ENCODE peak calls at places on chromosome 18, in ten cellular contexts. Z is GM23338, A is A549, L is astrocyte of the spinal cord, C is WERI-Rb-1, J is neural crest cell, H is dorsolateral prefrontal cortex, P is NB4, X is nephron progenitor cell, G is spleen. Y is an unnamed sample.

GRCh38 chr18:53796042-53796729 is 428.3 kb downstream of the MBD2 start:
- DNase-seq in C (no peak), P (peak; percentile 60), X (no peak), A (peak; percentile 7), H (no peak), L (peak; percentile 89), Z (no peak), G (no peak), J (no peak), Y (no peak)

GRCh38 chr18:11146238-11146946 is 3.0 kb downstream of the PIEZO2 start:
- DNase-seq in Z (peak; percentile 50), C (no peak), H (peak; percentile 63), L (no peak), J (no peak), A (no peak), X (no peak), P (no peak), G (no peak), Y (no peak)

GRCh38 chr18:63848159-63848558 is 39.3 kb upstream of the SERPINB2 start:
- DNase-seq in Z (peak; percentile 77), H (no peak), P (peak; percentile 77), J (peak; percentile 12), G (no peak), X (peak; percentile 8), C (peak; percentile 44), L (peak; percentile 72), A (peak; percentile 70), Y (no peak)

GRCh38 chr18:79575891-79576685 is 103.5 kb upstream of the CTDP1 start:
- DNase-seq in G (peak; percentile 62), H (peak; percentile 35), A (no peak), J (no peak), X (no peak), L (peak; percentile 64), P (no peak), Z (no peak), C (peak; percentile 52), Y (peak; percentile 78)

GRCh38 chr18:577606-578005 is 2.6 kb upstream of the CETN1 start:
- DNase-seq in G (no peak), A (no peak), P (no peak), Z (peak; percentile 34), J (no peak), X (no peak), C (no peak), L (no peak), H (no peak), Y (no peak)

GRCh38 chr18:38025433-38026038 is 459.9 kb upstream of the CELF4 start:
- DNase-seq in H (no peak), C (no peak), X (no peak), G (no peak), A (no peak), L (peak; percentile 42), J (no peak), P (no peak), Z (peak; percentile 63), Y (no peak)

GRCh38 chr18:11245889-11246288 is 96.5 kb upstream of the PIEZO2 start:
- DNase-seq in J (no peak), H (no peak), Z (no peak), X (no peak), A (no peak), C (no peak), G (no peak), L (peak; percentile 6), P (no peak), Y (no peak)

GRCh38 chr18:2716394-2717326 is 61.1 kb downstream of the SMCHD1 start:
- DNase-seq in L (no peak), J (no peak), X (no peak), G (peak; percentile 60), P (no peak), Z (no peak), C (no peak), A (no peak), H (peak; percentile 55), Y (no peak)

GRCh38 chr18:40612356-40612755 is 1342.7 kb upstream of the PIK3C3 start:
- DNase-seq in X (no peak), J (no peak), Z (no peak), G (no peak), A (no peak), P (no peak), C (no peak), L (no peak), H (no peak), Y (no peak)

GRCh38 chr18:38301621-38302020 is 736.0 kb upstream of the CELF4 start:
- DNase-seq in L (no peak), Z (no peak), C (no peak), X (no peak), J (no peak), A (no peak), H (no peak), G (no peak), P (no peak), Y (no peak)

GRCh38 chr18:69935319-69936190 is 12.1 kb downstream of the CD226 start:
- DNase-seq in G (peak; percentile 83), X (no peak), C (no peak), P (no peak), L (peak; percentile 10), J (no peak), Z (no peak), A (no peak), H (no peak), Y (peak; percentile 54)

GRCh38 chr18:31176531-31176930 is 13.9 kb upstream of the DSC1 start:
- DNase-seq in Z (no peak), H (no peak), J (no peak), A (peak; percentile 4), C (no peak), G (no peak), P (no peak), X (no peak), L (no peak), Y (no peak)

GRCh38 chr18:50870138-50870845 is 8.6 kb upstream of the ME2 start:
- DNase-seq in Z (no peak), L (peak; percentile 71), H (no peak), G (no peak), J (no peak), P (peak; percentile 27), A (peak; percentile 81), C (no peak), X (no peak), Y (no peak)

GRCh38 chr18:1408331-1408835 is 503.7 kb downstream of the ADCYAP1 start:
- DNase-seq in P (no peak), A (no peak), Z (no peak), L (no peak), C (no peak), G (no peak), H (no peak), X (no peak), J (no peak), Y (no peak)

GRCh38 chr18:7155887-7156286 is 38.3 kb upstream of the LAMA1 start:
- DNase-seq in C (no peak), G (no peak), X (no peak), A (no peak), Z (no peak), H (no peak), P (no peak), L (no peak), J (no peak), Y (no peak)

GRCh38 chr18:66329716-66330115 is 274.2 kb downstream of the CDH19 start:
- DNase-seq in A (no peak), L (no peak), J (no peak), P (no peak), H (no peak), X (no peak), G (no peak), C (peak; percentile 42), Z (no peak), Y (no peak)

GRCh38 chr18:76633504-76634259 is 138.6 kb upstream of the ZNF516 start:
- DNase-seq in G (no peak), L (no peak), Z (no peak), J (no peak), P (peak; percentile 85), H (no peak), A (no peak), C (no peak), X (no peak), Y (no peak)
- TF ChIP-seq CTCF in G (no peak), L (no peak), Z (peak; percentile 19), J (no peak), P (peak; percentile 9), H (no peak), A (no peak), C (no peak), X (no peak), Y (no peak)

DNA sequence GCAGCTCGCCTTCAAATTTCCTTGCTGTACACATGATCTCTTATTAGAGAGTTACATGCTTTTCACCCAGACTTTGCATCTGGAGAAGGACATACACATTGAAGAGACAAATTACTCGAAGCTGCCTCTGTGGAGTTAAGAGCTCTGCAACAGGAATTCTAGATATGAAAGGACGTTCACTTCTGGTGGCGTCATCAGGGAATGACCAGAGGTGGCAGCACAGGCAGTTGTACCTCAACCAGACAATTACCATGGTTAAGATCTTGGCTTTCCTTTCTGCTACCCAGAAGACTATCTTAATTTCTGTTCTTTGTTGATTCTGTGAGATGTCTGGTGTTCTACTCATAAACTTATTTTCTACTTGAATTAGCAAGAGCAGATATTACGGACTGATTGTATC is 39.1 kb upstream of the MC4R start:
- DNase-seq in P (peak; percentile 12), Z (peak; percentile 50), C (peak; percentile 62), H (no peak), J (no peak), L (no peak), A (no peak), X (no peak), G (no peak), Y (no peak)
- TF ChIP-seq CTCF in P (peak; percentile 40), Z (peak; percentile 53), C (peak; percentile 68), H (no peak), J (no peak), L (peak; percentile 27), A (no peak), X (peak; percentile 18), G (no peak), Y (no peak)

GRCh38 chr18:24446953-24447537 is 13.4 kb upstream of the HRH4 start:
- DNase-seq in X (no peak), A (no peak), G (no peak), C (no peak), P (no peak), J (no peak), Z (peak; percentile 21), L (no peak), H (no peak), Y (no peak)
- TF ChIP-seq CTCF in X (no peak), A (peak; percentile 6), G (no peak), C (no peak), P (no peak), J (no peak), Z (peak; percentile 38), L (no peak), H (no peak), Y (no peak)

GRCh38 chr18:48340502-48340901 is 68.7 kb downstream of the ZBTB7C start:
- DNase-seq in J (no peak), H (no peak), P (no peak), C (peak; percentile 53), G (no peak), A (no peak), X (no peak), Z (no peak), L (no peak), Y (no peak)
- TF ChIP-seq CTCF in J (no peak), H (peak; percentile 8), P (no peak), C (peak; percentile 53), G (no peak), A (no peak), X (no peak), Z (no peak), L (no peak), Y (no peak)

GRCh38 chr18:54946149-54946581 is 13.1 kb downstream of the CCDC68 start:
- DNase-seq in J (no peak), P (peak; percentile 69), H (no peak), Z (no peak), A (peak; percentile 66), C (no peak), X (no peak), L (no peak), G (no peak), Y (peak; percentile 75)
- TF ChIP-seq CTCF in J (no peak), P (no peak), H (no peak), Z (no peak), A (no peak), C (no peak), X (no peak), L (no peak), G (no peak), Y (no peak)